ENCODE peak calls at places on chromosomes 12 and 14, in six cellular contexts. E is sigmoid colon, N is body of pancreas, H is IMR-90, R is spleen, W is tibial nerve. T is an unnamed sample. For H3K4me1, the result is how much of the 10 kb centered on the place peaks cover.

GRCh38 chr12:1707051-1707450 is 16.2 kb downstream of the ADIPOR2 start:
- DNase-seq in W (no peak), E (no peak), R (no peak), H (no peak), N (no peak), T (no peak)

GRCh38 chr14:30375280-30375892 is 183.6 kb upstream of the G2E3 start:
- DNase-seq in H (peak), E (no peak), R (peak), W (peak), N (peak), T (peak)

GRCh38 chr14:51240804-51241380 is 845 bp downstream of the TMX1 start:
- DNase-seq in W (no peak), E (no peak), N (no peak), H (no peak), R (no peak), T (no peak)

GRCh38 chr12:125202421-125202820 is 137.2 kb downstream of the AACS start:
- DNase-seq in W (no peak), N (no peak), E (no peak), R (no peak), H (no peak), T (no peak)

GRCh38 chr12:39623919-39624318 is 4.3 kb upstream of the ABCD2 start:
- DNase-seq in N (no peak), H (no peak), R (no peak), E (no peak), W (no peak), T (no peak)

GRCh38 chr12:32666510-32666909 is 12.6 kb upstream of the DNM1L start:
- DNase-seq in N (no peak), R (no peak), W (no peak), E (no peak), H (no peak), T (no peak)

GRCh38 chr14:86305058-86305457 is 775.1 kb downstream of the FLRT2 start:
- DNase-seq in H (peak), R (no peak), E (no peak), N (no peak), W (no peak), T (no peak)

GRCh38 chr14:59294662-59294992 is 106.2 kb downstream of the DAAM1 start:
- DNase-seq in N (no peak), E (no peak), R (no peak), W (no peak), H (peak), T (no peak)

GRCh38 chr12:68975811-68976210 is 42.8 kb upstream of the CPM start:
- DNase-seq in E (no peak), W (no peak), H (no peak), N (no peak), R (no peak), T (no peak)

GRCh38 chr12:26286186-26286585 is 90.8 kb downstream of the SSPN start:
- DNase-seq in W (no peak), H (no peak), R (no peak), E (no peak), N (no peak), T (no peak)

GRCh38 chr12:57834086-57834876 is 12.2 kb downstream of the CTDSP2 start:
- DNase-seq in W (no peak), R (no peak), N (no peak), H (no peak), E (no peak), T (no peak)

GRCh38 chr14:31894351-31894750 is 182.8 kb upstream of the ARHGAP5 start:
- DNase-seq in N (no peak), E (no peak), H (no peak), R (no peak), W (no peak), T (no peak)

GRCh38 chr14:33307691-33308369 is 369.2 kb downstream of the NPAS3 start:
- DNase-seq in R (no peak), N (no peak), W (peak), H (no peak), E (peak), T (peak)

GRCh38 chr12:1445807-1446206 is 148.6 kb downstream of the FBXL14 start:
- DNase-seq in R (no peak), W (no peak), N (no peak), E (no peak), H (no peak), T (no peak)

GRCh38 chr14:89384023-89384422 is 33.0 kb downstream of the FOXN3 start:
- DNase-seq in W (no peak), E (peak), H (no peak), R (peak), N (peak), T (no peak)

GRCh38 chr14:74220991-74221390 is 18.3 kb upstream of the VSX2 start:
- DNase-seq in E (no peak), N (no peak), W (no peak), H (no peak), R (no peak), T (no peak)

GRCh38 chr14:69632154-69632553 is 20.8 kb downstream of the SUSD6 start:
- DNase-seq in E (no peak), R (no peak), W (no peak), N (no peak), H (no peak), T (no peak)

GRCh38 chr12:2804390-2805145 is 7.9 kb upstream of the ITFG2 start:
- DNase-seq in H (peak), R (peak), N (peak), E (peak), W (peak), T (peak)

GRCh38 chr12:19894049-19894448 is 454.8 kb downstream of the AEBP2 start:
- DNase-seq in W (no peak), R (no peak), H (peak), E (no peak), N (no peak), T (no peak)

GRCh38 chr12:45522227-45522626 is 207.3 kb upstream of the ARID2 start:
- DNase-seq in W (no peak), R (no peak), H (no peak), E (no peak), N (no peak), T (no peak)

GRCh38 chr12:57452937-57453509 is 2.1 kb upstream of the INHBE start:
- DNase-seq in N (peak), E (peak), R (peak), H (peak), W (peak), T (peak)

GRCh38 chr12:27179399-27180214 is 64.5 kb upstream of the STK38L start:
- DNase-seq in R (no peak), E (no peak), N (peak), W (peak), H (peak), T (no peak)

GRCh38 chr14:30949651-30950050 is 75.3 kb downstream of the COCH start:
- DNase-seq in R (no peak), W (no peak), H (no peak), N (no peak), E (no peak), T (no peak)

GRCh38 chr12:101768781-101769180 is 29.5 kb upstream of the SYCP3 start:
- DNase-seq in N (no peak), E (no peak), W (no peak), H (no peak), R (no peak), T (no peak)

GRCh38 chr12:12523229-12523628 is 39.4 kb downstream of the DUSP16 start:
- DNase-seq in N (no peak), H (no peak), W (no peak), R (no peak), E (no peak), T (no peak)

GRCh38 chr14:103889313-103890051 is 38.8 kb upstream of the TDRD9 start:
- DNase-seq in H (peak), N (peak), E (no peak), W (no peak), R (no peak), T (no peak)

GRCh38 chr14:52954346-52955214 is 3.7 kb upstream of the FERMT2 start:
- DNase-seq in H (peak), R (no peak), W (no peak), E (peak), N (no peak), T (no peak)

GRCh38 chr14:47675489-47676300 is at the start of gene MDGA2:
- DNase-seq in R (peak), W (no peak), E (no peak), H (no peak), N (no peak), T (no peak)

GRCh38 chr12:89351489-89352241 is 636 bp downstream of the DUSP6 start:
- DNase-seq in H (peak), E (peak), R (peak), N (peak), W (no peak), T (peak)

GRCh38 chr12:121857322-121858246 is 1.1 kb downstream of the HPD start:
- DNase-seq in N (no peak), E (no peak), H (no peak), W (no peak), R (no peak), T (no peak)

GRCh38 chr12:131869871-131870418 is 24.5 kb upstream of the ULK1 start:
- DNase-seq in R (no peak), W (no peak), N (no peak), E (no peak), H (peak), T (no peak)

GRCh38 chr12:52164624-52165023 is 27.2 kb downstream of the KRT80 start:
- DNase-seq in R (no peak), H (peak), E (no peak), N (no peak), W (no peak), T (no peak)

GRCh38 chr12:89709994-89710872 is 1.6 kb upstream of the ATP2B1 start:
- DNase-seq in N (peak), E (peak), H (peak), W (peak), R (no peak), T (peak)

GRCh38 chr12:62259311-62259992 is 752 bp upstream of the USP15 start:
- DNase-seq in E (no peak), W (no peak), H (no peak), R (no peak), N (peak), T (no peak)

GRCh38 chr12:124040286-124040685 is 67.3 kb downstream of the ZNF664 start:
- DNase-seq in N (no peak), H (no peak), R (no peak), E (no peak), W (no peak), T (no peak)

GRCh38 chr14:61277784-61278183 is 3.4 kb downstream of the TMEM30B start:
- DNase-seq in H (no peak), R (no peak), W (no peak), N (no peak), E (no peak), T (no peak)

GRCh38 chr14:104688755-104689619 is at the start of gene INF2:
- DNase-seq in E (no peak), H (peak), N (peak), W (no peak), R (peak), T (peak)

GRCh38 chr12:92784795-92785562 is 82.2 kb downstream of the PLEKHG7 start:
- DNase-seq in W (no peak), H (peak), E (no peak), N (peak), R (no peak), T (no peak)
- H3K4me1 ChIP-seq in W (under half), H (under half), E (under half), N (under half), R (under half), T (under half)

GRCh38 chr12:42807766-42808165 is 218.2 kb upstream of the PRICKLE1 start:
- DNase-seq in H (no peak), R (no peak), E (no peak), N (no peak), W (no peak), T (no peak)
- TF ChIP-seq POLR2A in H (no peak), R (no peak), E (no peak), N (no peak), W (no peak), T (no peak)

GRCh38 chr12:98440165-98440581 is 75.2 kb upstream of the TMPO start:
- DNase-seq in R (no peak), H (peak), N (peak), W (peak), E (peak), T (peak)

GRCh38 chr12:98439471-98440164 is 75.8 kb upstream of the TMPO start:
- DNase-seq in E (no peak), R (no peak), N (no peak), H (no peak), W (no peak), T (no peak)

GRCh38 chr12:98438826-98439225 is 76.6 kb upstream of the TMPO start:
- DNase-seq in R (no peak), H (no peak), E (no peak), W (no peak), N (no peak), T (no peak)
- H3K4me1 ChIP-seq in R (under half), H (under half), E (under half), W (under half), N (under half), T (under half)

GRCh38 chr12:111405856-111406473 is at the start of gene SH2B3:
- DNase-seq in W (no peak), N (no peak), R (no peak), E (no peak), H (peak), T (no peak)
- TF ChIP-seq POLR2A in W (peak), N (peak), R (peak), E (no peak), H (peak), T (peak)

DNA sequence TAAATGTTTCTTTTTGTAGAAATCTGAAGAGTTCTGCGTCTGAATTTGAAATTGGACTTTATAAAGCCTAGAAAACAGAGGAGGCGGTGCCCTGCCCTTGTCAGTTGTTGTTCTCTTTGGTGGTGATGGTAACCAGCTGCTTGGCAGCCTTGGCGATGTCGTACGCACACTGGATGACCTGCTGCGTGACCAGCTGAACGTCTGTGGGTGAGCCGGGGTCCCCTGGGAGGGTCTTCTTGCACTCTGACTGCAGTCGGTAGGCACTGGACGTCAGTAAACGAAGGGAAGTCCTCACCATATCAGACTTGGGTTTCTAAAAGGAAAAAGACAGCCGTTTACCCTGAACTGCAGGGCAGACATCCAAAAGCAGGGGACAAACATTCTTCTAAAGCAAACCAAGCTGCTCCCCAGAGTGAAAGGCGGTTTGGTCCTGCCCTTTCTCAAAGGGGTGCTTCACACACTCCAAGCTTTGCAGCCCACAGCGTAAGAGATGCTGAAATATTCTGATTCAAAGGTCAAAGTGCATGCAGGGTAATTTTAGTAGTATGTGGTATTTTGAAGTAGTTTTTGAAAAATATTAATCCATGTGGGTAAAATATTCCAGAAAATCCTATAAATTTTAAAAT is 32.9 kb downstream of the TCHP start:
- DNase-seq in E (peak), W (peak), H (no peak), N (peak), R (no peak), T (peak)
- H3K4me1 ChIP-seq in E (under half), W (under half), H (under half), N (half or more), R (under half), T (under half)

GRCh38 chr14:55898938-55899337 is 219.3 kb upstream of the PELI2 start:
- DNase-seq in W (no peak), H (no peak), R (no peak), N (peak), E (no peak), T (no peak)
- TF ChIP-seq POLR2A in W (no peak), H (no peak), R (no peak), N (no peak), E (no peak), T (no peak)

DNA sequence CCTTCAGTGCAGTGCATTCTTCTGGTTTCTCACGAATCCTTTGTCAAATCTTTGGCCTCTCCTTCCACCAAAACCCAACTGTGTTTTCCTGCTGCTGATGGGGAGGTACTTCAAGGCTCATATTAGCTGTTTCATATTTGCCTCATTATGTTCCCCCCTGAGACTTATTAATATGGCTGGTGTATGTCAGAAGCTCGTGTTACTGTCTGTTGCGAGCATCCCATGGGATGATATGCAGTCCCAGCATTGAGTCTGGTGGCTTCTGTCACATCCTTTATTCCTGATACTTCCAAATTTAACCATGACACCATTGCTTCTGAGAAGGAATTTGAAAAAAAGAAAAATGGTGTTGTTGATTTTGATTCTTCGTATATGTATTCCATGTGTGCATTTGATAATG is 149.2 kb downstream of the KICS2 start:
- DNase-seq in R (no peak), H (no peak), N (no peak), E (no peak), W (no peak), T (no peak)
- H3K4me1 ChIP-seq in R (under half), H (under half), N (under half), E (under half), W (under half), T (under half)

GRCh38 chr12:116609715-116610114 is 50.5 kb downstream of the MAP1LC3B2 start:
- DNase-seq in R (no peak), H (no peak), N (no peak), W (no peak), E (no peak), T (no peak)

GRCh38 chr12:116614194-116614885 is 55.2 kb downstream of the MAP1LC3B2 start:
- DNase-seq in E (no peak), N (no peak), W (no peak), R (no peak), H (peak), T (no peak)

GRCh38 chr12:116613256-116613655 is 54.1 kb downstream of the MAP1LC3B2 start:
- DNase-seq in R (no peak), E (no peak), N (no peak), H (no peak), W (no peak), T (no peak)

GRCh38 chr12:116610971-116611541 is 51.9 kb downstream of the MAP1LC3B2 start:
- DNase-seq in H (no peak), N (no peak), R (no peak), W (no peak), E (no peak), T (no peak)

DNA sequence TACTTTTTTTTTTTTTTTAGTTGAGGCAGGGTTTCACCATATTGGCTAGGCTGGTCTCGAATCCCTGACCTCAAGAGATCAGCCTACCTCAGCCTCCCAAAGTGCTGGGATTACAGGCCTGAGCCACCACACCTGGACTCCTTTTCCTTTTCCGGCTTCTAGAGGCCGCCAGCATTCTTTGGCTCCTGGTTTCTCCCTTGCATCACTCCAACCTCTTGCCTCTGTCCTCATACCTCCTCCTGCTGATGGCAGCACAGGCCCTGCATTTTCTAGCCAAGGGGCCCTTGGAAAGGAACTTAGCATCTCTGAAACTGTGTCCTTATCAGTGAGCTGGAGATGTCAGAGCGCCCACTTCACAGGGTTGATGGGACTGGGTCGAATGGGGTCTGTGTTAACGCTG is 53.3 kb downstream of the MAP1LC3B2 start:
- DNase-seq in W (no peak), H (no peak), N (no peak), E (no peak), R (no peak), T (no peak)
- TF ChIP-seq POLR2A in W (no peak), H (no peak), N (no peak), E (no peak), R (no peak), T (no peak)

DNA sequence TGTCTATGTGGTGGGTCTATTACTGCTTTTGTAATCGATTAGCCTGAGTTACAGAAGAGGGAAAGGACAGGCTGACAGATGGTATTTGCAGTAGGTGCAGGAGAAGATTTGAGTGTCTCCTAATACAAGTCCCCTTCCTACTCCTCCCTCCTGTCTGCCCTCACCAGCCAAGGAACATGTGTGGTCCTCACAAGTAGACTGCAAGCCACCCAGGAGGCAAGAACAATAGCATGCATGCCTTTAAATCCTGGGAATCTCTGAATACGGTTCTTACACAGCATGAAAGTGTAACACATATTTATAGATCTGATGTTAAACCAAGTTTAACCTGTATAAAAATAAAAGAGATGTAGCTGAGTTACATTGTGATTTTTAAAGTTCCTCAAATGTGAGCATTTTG is 117.0 kb downstream of the PTCSC3 start:
- DNase-seq in E (no peak), H (no peak), N (no peak), W (no peak), R (no peak), T (no peak)
- H3K4me1 ChIP-seq in E (under half), H (under half), N (under half), W (under half), R (under half), T (under half)

T was measured in ovary.